ENCODE peak calls at places on chromosomes 4 and X, in seven cellular contexts. Z is Karpas-422, E is RCC 7860, Q is psoas muscle, A is Calu3, Y is AG08395, V is smooth muscle cell of the brain vasculature. B is an unnamed sample.

GRCh38 chr4:29310252-29310651 is 1409.9 kb upstream of the PCDH7 start:
- DNase-seq in A (no peak), Z (no peak), V (no peak), E (no peak), Y (no peak), Q (no peak), B (no peak)

GRCh38 chr4:125317526-125317880 is 2.7 kb downstream of the FAT4 start:
- DNase-seq in Z (no peak), A (no peak), E (no peak), Y (peak), V (no peak), Q (peak), B (no peak)

GRCh38 chr4:165052627-165053026 is 1.0 kb upstream of the TRIM75 start:
- DNase-seq in V (no peak), Q (no peak), Z (no peak), Y (no peak), A (no peak), E (no peak), B (no peak)

GRCh38 chrX:16671005-16671404 is 21.0 kb downstream of the S100G start:
- DNase-seq in Z (peak), Y (peak), E (no peak), A (peak), Q (no peak), V (peak), B (no peak)

GRCh38 chrX:10725071-10725470 is 104.7 kb upstream of the MID1 start:
- DNase-seq in V (no peak), E (no peak), A (no peak), Z (no peak), Y (no peak), Q (no peak), B (no peak)

GRCh38 chrX:97366246-97366645 is 482.5 kb downstream of the RPA4 start:
- DNase-seq in E (no peak), Z (no peak), A (no peak), Y (no peak), V (no peak), Q (no peak), B (no peak)

GRCh38 chr4:11312389-11312788 is 116.3 kb downstream of the HS3ST1 start:
- DNase-seq in Z (no peak), E (no peak), V (no peak), Y (no peak), A (peak), Q (peak), B (no peak)

GRCh38 chrX:125175991-125176390 is 143.7 kb upstream of the TEX13C start:
- DNase-seq in Q (no peak), E (no peak), Y (no peak), V (no peak), A (no peak), Z (no peak), B (no peak)

GRCh38 chr4:1727117-1728031 is 6.1 kb downstream of the TACC3 start:
- DNase-seq in Z (no peak), V (no peak), E (peak), A (peak), Q (peak), Y (peak), B (no peak)

GRCh38 chrX:16836371-16836770 is 33.8 kb downstream of the RBBP7 start:
- DNase-seq in Q (peak), A (peak), Y (no peak), E (peak), V (no peak), Z (no peak), B (no peak)

GRCh38 chrX:152824841-152825374 is 5.6 kb downstream of the CETN2 start:
- DNase-seq in Y (no peak), A (no peak), Q (no peak), E (no peak), V (no peak), Z (no peak), B (no peak)

GRCh38 chr4:89519771-89520170 is 212.2 kb upstream of the GPRIN3 start:
- DNase-seq in Q (no peak), Z (no peak), V (no peak), A (no peak), Y (no peak), E (no peak), B (no peak)

GRCh38 chrX:112832481-112833095 is 8.0 kb downstream of the AMOT start:
- DNase-seq in Q (no peak), Z (no peak), E (peak), Y (no peak), V (no peak), A (peak), B (no peak)

GRCh38 chr4:76896731-76897521 is 1.0 kb downstream of the SOWAHB start:
- DNase-seq in V (no peak), Y (peak), Q (peak), A (peak), Z (no peak), E (no peak), B (peak)

B was measured in stimulated activated naive CD4-positive, alpha-beta T cell treated with Interleukin-2 at 50 U/mL for 16 hours.